ENCODE peak calls at places on chromosomes 13 and 19, in seven cellular contexts. S, H, Q, Y, W, C and P are unnamed samples.

GRCh38 chr19:11252665-11253355 is 9.5 kb downstream of the DOCK6 start:
- DNase-seq in Q (no peak), W (no peak), H (no peak), S (no peak), C (no peak), Y (no peak), P (no peak)

GRCh38 chr13:33817513-33817842 is 471 bp upstream of the RFC3 start:
- DNase-seq in H (peak), S (no peak), W (no peak), Q (no peak), Y (no peak), C (no peak), P (no peak)

GRCh38 chr13:75963318-75963717 is 327.2 kb downstream of the LMO7 start:
- DNase-seq in Y (no peak), C (no peak), W (no peak), S (no peak), Q (peak), H (no peak), P (peak)

GRCh38 chr13:20231839-20232555 is at the start of gene GJB6:
- DNase-seq in W (no peak), H (no peak), S (no peak), Y (no peak), C (no peak), Q (peak), P (no peak)

GRCh38 chr19:19105365-19106060 is 32.8 kb downstream of the TMEM161A start:
- DNase-seq in H (no peak), Y (no peak), C (no peak), S (peak), Q (peak), W (no peak), P (peak)

GRCh38 chr19:9306443-9306842 is 3.2 kb downstream of the ZNF699 start:
- DNase-seq in Y (no peak), W (peak), C (no peak), H (peak), Q (no peak), S (no peak), P (peak)

GRCh38 chr19:28495046-28495445 is 717.9 kb downstream of the UQCRFS1 start:
- DNase-seq in H (no peak), Q (no peak), W (no peak), S (no peak), C (no peak), Y (no peak), P (no peak)

GRCh38 chr19:6730153-6730804 is 7.1 kb downstream of the GPR108 start:
- DNase-seq in W (no peak), S (peak), Q (peak), H (no peak), Y (no peak), C (no peak), P (no peak)

GRCh38 chr13:75739244-75739868 is 103.2 kb downstream of the LMO7 start:
- DNase-seq in Y (no peak), H (peak), Q (no peak), S (no peak), C (no peak), W (no peak), P (peak)

GRCh38 chr19:3346677-3347353 is 19.6 kb upstream of the NFIC start:
- DNase-seq in S (no peak), Y (no peak), W (no peak), C (no peak), Q (no peak), H (no peak), P (peak)

GRCh38 chr13:59279024-59279423 is 884.7 kb downstream of the DIAPH3 start:
- DNase-seq in W (no peak), S (no peak), H (no peak), C (no peak), Q (peak), Y (no peak), P (no peak)

GRCh38 chr19:51098366-51099069 is 9.7 kb downstream of the CTU1 start:
- DNase-seq in H (no peak), S (no peak), C (no peak), Q (peak), Y (peak), W (no peak), P (no peak)

GRCh38 chr13:92260363-92260762 is 861.9 kb downstream of the GPC5 start:
- DNase-seq in H (no peak), S (no peak), C (no peak), Q (no peak), W (no peak), Y (no peak), P (no peak)

GRCh38 chr19:1833540-1833939 is 14.7 kb downstream of the REXO1 start:
- DNase-seq in W (no peak), S (no peak), C (no peak), Y (no peak), Q (no peak), H (no peak), P (no peak)

GRCh38 chr13:42174344-42175162 is 97.4 kb upstream of the AKAP11 start:
- DNase-seq in W (peak), H (peak), Q (no peak), C (no peak), Y (no peak), S (no peak), P (no peak)

GRCh38 chr19:1255186-1256161 is 7.1 kb downstream of the MIDN start:
- DNase-seq in Q (no peak), W (no peak), C (no peak), H (no peak), Y (no peak), S (no peak), P (no peak)

GRCh38 chr13:35474551-35474950 is 1.9 kb downstream of the MAB21L1 start:
- DNase-seq in S (no peak), Q (peak), Y (no peak), W (no peak), C (no peak), H (no peak), P (no peak)

GRCh38 chr19:11482384-11483050 is 1.7 kb upstream of the ELAVL3 start:
- DNase-seq in Y (peak), W (peak), Q (peak), S (peak), H (peak), C (peak), P (peak)

GRCh38 chr13:25932353-25932752 is 119.5 kb downstream of the SHISA2 start:
- DNase-seq in W (no peak), Y (no peak), C (no peak), Q (no peak), S (no peak), H (no peak), P (no peak)
- H3K4me3 ChIP-seq in W (no peak), Y (no peak), C (no peak), Q (no peak), S (no peak), H (no peak), P (no peak)

GRCh38 chr19:35256566-35256965 is 7.8 kb downstream of the LSR start:
- DNase-seq in H (no peak), C (no peak), S (no peak), W (no peak), Y (no peak), Q (no peak), P (no peak)
- TF ChIP-seq CTCF in H (no peak), C (no peak), S (no peak), W (no peak), Y (no peak), Q (no peak), P (no peak)

DNA sequence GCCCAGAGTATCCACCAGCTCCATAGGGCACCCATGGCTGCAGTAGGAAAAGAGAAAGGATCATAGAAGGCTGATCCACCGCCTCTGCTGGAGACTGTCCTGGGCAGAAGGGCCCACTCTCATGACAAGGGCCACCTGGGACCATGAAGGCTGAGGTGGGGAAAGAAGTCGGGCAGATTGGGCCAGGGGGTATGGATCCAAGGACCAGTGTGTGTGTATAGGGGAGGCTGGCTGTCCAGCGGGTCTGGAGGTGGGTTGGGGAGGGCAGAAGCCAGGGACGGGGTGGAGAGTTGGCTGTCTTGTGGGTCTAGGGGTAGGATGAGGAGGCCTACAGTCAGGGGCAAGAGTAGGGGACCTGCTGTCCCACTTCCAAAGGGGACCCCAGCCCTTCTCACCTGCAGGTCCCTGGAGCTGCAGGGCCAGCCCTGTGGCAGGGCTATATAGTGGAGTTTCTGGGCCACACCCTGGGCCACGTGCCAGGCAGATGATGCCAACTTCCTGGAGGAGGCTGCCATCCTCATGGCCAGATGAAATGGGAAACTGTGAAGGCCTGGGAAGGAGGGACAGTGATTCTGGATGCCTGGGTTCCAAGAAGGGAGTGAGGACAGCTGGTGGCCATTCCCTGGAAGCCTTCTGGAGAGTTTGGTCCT is at the start of gene FCGBP:
- DNase-seq in W (no peak), Q (no peak), H (no peak), S (no peak), Y (no peak), C (no peak), P (no peak)
- H3K4me3 ChIP-seq in W (no peak), Q (no peak), H (no peak), S (no peak), Y (no peak), C (no peak), P (no peak)

GRCh38 chr13:98315902-98316301 is 138.8 kb upstream of the RNF113B start:
- DNase-seq in Q (peak), S (no peak), W (no peak), Y (no peak), H (no peak), C (no peak), P (no peak)

GRCh38 chr13:98318263-98318878 is 141.3 kb upstream of the RNF113B start:
- DNase-seq in W (no peak), Q (no peak), S (no peak), Y (no peak), C (no peak), H (no peak), P (no peak)

GRCh38 chr13:98320561-98321105 is 143.6 kb upstream of the RNF113B start:
- DNase-seq in C (no peak), S (no peak), H (no peak), Q (no peak), Y (no peak), W (no peak), P (no peak)

GRCh38 chr13:98315466-98315865 is 138.4 kb upstream of the RNF113B start:
- DNase-seq in H (peak), W (no peak), Y (no peak), Q (no peak), C (no peak), S (no peak), P (peak)

DNA sequence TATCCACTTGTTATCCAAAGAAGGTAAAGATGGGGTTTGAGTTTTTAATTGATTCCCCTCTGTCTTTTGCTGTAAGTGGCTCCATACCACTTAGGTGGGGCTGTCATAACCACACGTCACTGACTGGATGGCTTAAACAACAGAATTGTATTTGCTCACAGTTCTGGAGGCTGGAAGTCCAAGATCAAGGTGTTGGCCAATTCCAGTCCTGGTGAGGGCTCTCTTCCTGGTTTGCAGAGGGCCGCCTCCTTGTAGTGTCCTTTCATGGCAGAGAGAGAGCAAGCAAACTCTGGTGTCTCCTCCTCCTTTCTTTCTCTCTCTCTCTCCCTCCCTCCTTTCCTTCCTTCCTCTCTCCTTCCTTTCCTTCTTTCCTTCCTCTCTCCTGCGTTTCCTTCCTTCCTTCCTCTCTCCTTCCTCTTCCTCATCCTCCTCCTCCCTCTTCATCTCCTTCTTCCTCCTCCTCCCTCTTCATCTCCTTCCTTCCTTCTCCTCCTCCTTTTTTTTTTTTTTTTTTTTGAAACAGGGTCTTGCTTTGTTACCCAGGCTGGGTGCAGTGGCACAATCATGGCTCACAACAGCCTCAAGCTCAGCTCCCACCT is 140.6 kb upstream of the RNF113B start:
- DNase-seq in Q (no peak), S (no peak), H (no peak), C (no peak), W (no peak), Y (no peak), P (no peak)
- TF ChIP-seq CTCF in Q (no peak), S (no peak), H (no peak), C (no peak), W (no peak), Y (no peak), P (no peak)

GRCh38 chr19:15109768-15110417 is 2.7 kb downstream of the SYDE1 start:
- DNase-seq in C (no peak), Y (no peak), W (no peak), S (no peak), H (no peak), Q (no peak), P (no peak)

GRCh38 chr19:15108845-15109767 is 1.9 kb downstream of the SYDE1 start:
- DNase-seq in Y (no peak), W (no peak), H (no peak), Q (no peak), C (no peak), S (no peak), P (no peak)

GRCh38 chr19:15112385-15112784 is 5.2 kb downstream of the SYDE1 start:
- DNase-seq in W (no peak), Q (no peak), H (no peak), S (no peak), C (no peak), Y (no peak), P (peak)

GRCh38 chr19:15111758-15112157 is 4.6 kb downstream of the SYDE1 start:
- DNase-seq in Q (no peak), S (no peak), W (no peak), Y (no peak), C (no peak), H (no peak), P (no peak)

DNA sequence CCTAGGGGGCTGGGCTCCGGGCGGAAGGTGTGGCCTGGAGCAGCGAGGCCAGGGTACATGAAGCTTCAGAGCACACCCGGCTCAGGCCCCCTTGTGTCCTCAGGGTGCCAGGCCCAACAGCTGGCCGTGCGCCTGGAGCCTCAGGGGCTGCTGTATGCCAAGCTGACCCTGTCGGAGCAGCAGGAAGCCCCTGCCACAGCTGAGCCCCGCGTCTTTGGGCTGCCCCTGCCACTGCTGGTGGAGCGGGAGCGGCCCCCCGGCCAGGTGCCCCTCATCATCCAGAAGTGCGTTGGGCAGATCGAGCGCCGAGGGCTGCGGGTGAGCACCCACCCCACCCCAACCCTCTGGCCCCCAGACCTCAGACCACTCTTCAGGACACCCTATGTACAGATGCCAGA is 3.2 kb downstream of the SYDE1 start:
- DNase-seq in W (no peak), C (no peak), Y (no peak), Q (no peak), S (no peak), H (no peak), P (no peak)
- H3K4me3 ChIP-seq in W (no peak), C (no peak), Y (no peak), Q (no peak), S (no peak), H (no peak), P (no peak)

GRCh38 chr13:67650471-67650870 is 420.3 kb upstream of the PCDH9 start:
- DNase-seq in Q (no peak), C (no peak), W (no peak), H (no peak), Y (no peak), S (no peak), P (no peak)
- TF ChIP-seq CTCF in Q (no peak), C (no peak), W (no peak), H (no peak), Y (no peak), S (no peak), P (no peak)